ENCODE peak calls at places on chromosomes 6 and 20, in ten cellular contexts. One of them, this sample, is unnamed.

GRCh38 chr20:24165336-24166126 is 177.0 kb upstream of the GGTLC1 start:
- DNase-seq in A549: no peak
- DNase-seq in psoas muscle: no peak
- DNase-seq in glutamatergic neuron: no peak
- DNase-seq in GM20000: no peak
- DNase-seq in nephron progenitor cell: no peak
- DNase-seq in neural progenitor cell: no peak
- DNase-seq in IMR-90: no peak
- DNase-seq in BJ: no peak
- DNase-seq in astrocyte of the cerebellum: no peak
- DNase-seq in this sample: no peak

GRCh38 chr6:156771047-156771446 is 6.1 kb upstream of the ARID1B start:
- DNase-seq in neural progenitor cell: no peak
- DNase-seq in glutamatergic neuron: no peak
- DNase-seq in GM20000: no peak
- DNase-seq in astrocyte of the cerebellum: no peak
- DNase-seq in psoas muscle: no peak
- DNase-seq in IMR-90: peak; percentile 47
- DNase-seq in nephron progenitor cell: no peak
- DNase-seq in BJ: no peak
- DNase-seq in A549: no peak
- DNase-seq in this sample: no peak

GRCh38 chr20:2986466-2986865 is 57.0 kb upstream of the GNRH2 start:
- DNase-seq in psoas muscle: peak; percentile 17
- DNase-seq in nephron progenitor cell: no peak
- DNase-seq in GM20000: no peak
- DNase-seq in glutamatergic neuron: no peak
- DNase-seq in neural progenitor cell: no peak
- DNase-seq in BJ: no peak
- DNase-seq in astrocyte of the cerebellum: no peak
- DNase-seq in IMR-90: peak; percentile 33
- DNase-seq in A549: no peak
- DNase-seq in this sample: no peak

GRCh38 chr6:170165085-170165484 is 125.8 kb downstream of the DLL1 start:
- DNase-seq in BJ: no peak
- DNase-seq in psoas muscle: peak; percentile 41
- DNase-seq in GM20000: no peak
- DNase-seq in astrocyte of the cerebellum: no peak
- DNase-seq in neural progenitor cell: no peak
- DNase-seq in A549: no peak
- DNase-seq in glutamatergic neuron: peak; percentile 23
- DNase-seq in nephron progenitor cell: no peak
- DNase-seq in IMR-90: no peak
- DNase-seq in this sample: no peak

GRCh38 chr6:80872194-80872950 is 765.9 kb downstream of the BCKDHB start:
- DNase-seq in nephron progenitor cell: no peak
- DNase-seq in psoas muscle: no peak
- DNase-seq in neural progenitor cell: no peak
- DNase-seq in A549: no peak
- DNase-seq in astrocyte of the cerebellum: peak; percentile 72
- DNase-seq in BJ: no peak
- DNase-seq in IMR-90: no peak
- DNase-seq in GM20000: no peak
- DNase-seq in glutamatergic neuron: no peak
- DNase-seq in this sample: no peak

GRCh38 chr6:108957221-108957620 is 109.0 kb downstream of the ARMC2 start:
- DNase-seq in GM20000: no peak
- DNase-seq in BJ: no peak
- DNase-seq in A549: no peak
- DNase-seq in nephron progenitor cell: no peak
- DNase-seq in glutamatergic neuron: no peak
- DNase-seq in IMR-90: no peak
- DNase-seq in astrocyte of the cerebellum: no peak
- DNase-seq in psoas muscle: no peak
- DNase-seq in neural progenitor cell: peak; percentile 21
- DNase-seq in this sample: no peak

GRCh38 chr6:6890400-6890858 is 217.3 kb upstream of the RREB1 start:
- DNase-seq in psoas muscle: peak; percentile 54
- DNase-seq in neural progenitor cell: peak; percentile 57
- DNase-seq in BJ: no peak
- DNase-seq in GM20000: no peak
- DNase-seq in astrocyte of the cerebellum: no peak
- DNase-seq in glutamatergic neuron: peak; percentile 42
- DNase-seq in IMR-90: no peak
- DNase-seq in A549: no peak
- DNase-seq in nephron progenitor cell: peak; percentile 24
- DNase-seq in this sample: peak; percentile 15

GRCh38 chr6:149233056-149233715 is 84.3 kb upstream of the TAB2 start:
- DNase-seq in A549: peak; percentile 83
- DNase-seq in neural progenitor cell: no peak
- DNase-seq in nephron progenitor cell: no peak
- DNase-seq in psoas muscle: no peak
- DNase-seq in astrocyte of the cerebellum: peak; percentile 92
- DNase-seq in GM20000: no peak
- DNase-seq in glutamatergic neuron: no peak
- DNase-seq in IMR-90: peak; percentile 93
- DNase-seq in BJ: peak; percentile 72
- DNase-seq in this sample: no peak

GRCh38 chr6:7974932-7975763 is 64.6 kb upstream of the TXNDC5 start:
- DNase-seq in glutamatergic neuron: no peak
- DNase-seq in neural progenitor cell: no peak
- DNase-seq in astrocyte of the cerebellum: peak; percentile 80
- DNase-seq in psoas muscle: peak; percentile 75
- DNase-seq in nephron progenitor cell: no peak
- DNase-seq in BJ: peak; percentile 72
- DNase-seq in A549: peak; percentile 65
- DNase-seq in IMR-90: peak; percentile 92
- DNase-seq in GM20000: no peak
- DNase-seq in this sample: no peak

GRCh38 chr6:145372671-145373123 is 362.6 kb downstream of the EPM2A start:
- DNase-seq in psoas muscle: no peak
- DNase-seq in glutamatergic neuron: no peak
- DNase-seq in BJ: no peak
- DNase-seq in astrocyte of the cerebellum: peak; percentile 5
- DNase-seq in A549: no peak
- DNase-seq in GM20000: peak; percentile 46
- DNase-seq in nephron progenitor cell: no peak
- DNase-seq in IMR-90: peak; percentile 65
- DNase-seq in neural progenitor cell: no peak
- DNase-seq in this sample: no peak

DNA sequence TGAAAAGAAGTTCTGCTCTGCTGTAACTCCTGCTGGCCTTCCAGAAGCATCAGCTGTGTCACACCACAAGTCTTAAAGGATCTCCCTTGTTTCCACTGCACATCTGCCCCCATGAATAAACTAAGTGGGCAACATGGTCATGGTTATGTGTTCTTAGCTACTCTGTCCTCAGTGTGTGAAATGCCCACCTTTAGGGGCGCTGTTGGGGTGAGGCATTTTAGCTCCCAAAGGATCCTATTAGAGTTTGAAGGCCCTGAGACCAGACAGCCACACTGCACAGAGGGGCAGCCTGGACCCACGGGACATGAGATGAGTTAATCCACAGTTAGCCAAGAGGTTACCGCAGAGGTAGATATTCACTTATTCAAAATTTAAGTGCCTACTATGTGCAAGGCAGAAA is 294.3 kb upstream of the QKI start:
- DNase-seq in astrocyte of the cerebellum: no peak
- DNase-seq in nephron progenitor cell: no peak
- DNase-seq in psoas muscle: no peak
- DNase-seq in IMR-90: no peak
- DNase-seq in A549: no peak
- DNase-seq in glutamatergic neuron: no peak
- DNase-seq in neural progenitor cell: no peak
- DNase-seq in BJ: no peak
- DNase-seq in GM20000: no peak
- DNase-seq in this sample: no peak
- TF ChIP-seq CTCF in astrocyte of the cerebellum: no peak
- TF ChIP-seq CTCF in nephron progenitor cell: no peak
- TF ChIP-seq CTCF in psoas muscle: no peak
- TF ChIP-seq CTCF in IMR-90: no peak
- TF ChIP-seq CTCF in A549: no peak
- TF ChIP-seq CTCF in glutamatergic neuron: no peak
- TF ChIP-seq CTCF in neural progenitor cell: peak; percentile 25
- TF ChIP-seq CTCF in BJ: no peak
- TF ChIP-seq CTCF in GM20000: no peak
- TF ChIP-seq CTCF in this sample: no peak

DNA sequence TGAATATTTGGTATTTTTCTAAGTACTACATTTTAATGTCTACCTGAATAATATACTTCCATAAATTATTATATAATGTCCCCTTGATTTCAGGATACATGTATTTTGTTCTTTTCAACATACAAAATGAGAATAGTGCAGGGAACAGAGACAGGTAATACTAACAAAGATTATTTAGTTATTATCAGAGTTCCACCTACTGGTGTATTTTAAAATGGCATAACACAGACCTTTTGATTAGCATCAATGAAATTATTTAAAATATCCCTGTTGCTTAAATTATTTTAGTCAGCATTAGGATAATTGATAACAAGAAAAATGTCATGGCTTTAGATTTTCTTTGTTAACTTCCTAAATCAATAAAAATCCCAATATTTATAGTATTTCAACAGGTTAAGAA is 184.0 kb downstream of the PRDM13 start:
- DNase-seq in nephron progenitor cell: no peak
- DNase-seq in BJ: no peak
- DNase-seq in IMR-90: no peak
- DNase-seq in GM20000: no peak
- DNase-seq in A549: no peak
- DNase-seq in glutamatergic neuron: no peak
- DNase-seq in astrocyte of the cerebellum: no peak
- DNase-seq in neural progenitor cell: no peak
- DNase-seq in psoas muscle: no peak
- DNase-seq in this sample: no peak
- TF ChIP-seq CTCF in nephron progenitor cell: no peak
- TF ChIP-seq CTCF in BJ: no peak
- TF ChIP-seq CTCF in IMR-90: peak; percentile 20
- TF ChIP-seq CTCF in GM20000: no peak
- TF ChIP-seq CTCF in A549: peak; percentile 8
- TF ChIP-seq CTCF in glutamatergic neuron: peak; percentile 48
- TF ChIP-seq CTCF in astrocyte of the cerebellum: no peak
- TF ChIP-seq CTCF in neural progenitor cell: peak; percentile 28
- TF ChIP-seq CTCF in psoas muscle: peak; percentile 16
- TF ChIP-seq CTCF in this sample: peak; percentile 66

GRCh38 chr6:25173951-25174474 is 105.2 kb upstream of the CARMIL1 start:
- DNase-seq in A549: peak; percentile 23
- DNase-seq in BJ: peak; percentile 93
- DNase-seq in psoas muscle: no peak
- DNase-seq in GM20000: no peak
- DNase-seq in neural progenitor cell: no peak
- DNase-seq in glutamatergic neuron: no peak
- DNase-seq in nephron progenitor cell: no peak
- DNase-seq in IMR-90: peak; percentile 99
- DNase-seq in astrocyte of the cerebellum: peak; percentile 81
- DNase-seq in this sample: no peak

GRCh38 chr6:25176466-25176865 is 102.7 kb upstream of the CARMIL1 start:
- DNase-seq in nephron progenitor cell: no peak
- DNase-seq in psoas muscle: no peak
- DNase-seq in IMR-90: no peak
- DNase-seq in glutamatergic neuron: no peak
- DNase-seq in A549: no peak
- DNase-seq in GM20000: no peak
- DNase-seq in BJ: no peak
- DNase-seq in neural progenitor cell: no peak
- DNase-seq in astrocyte of the cerebellum: no peak
- DNase-seq in this sample: no peak

GRCh38 chr6:25175656-25176055 is 103.5 kb upstream of the CARMIL1 start:
- DNase-seq in glutamatergic neuron: no peak
- DNase-seq in nephron progenitor cell: no peak
- DNase-seq in A549: no peak
- DNase-seq in IMR-90: no peak
- DNase-seq in BJ: no peak
- DNase-seq in GM20000: no peak
- DNase-seq in neural progenitor cell: no peak
- DNase-seq in astrocyte of the cerebellum: no peak
- DNase-seq in psoas muscle: no peak
- DNase-seq in this sample: no peak

GRCh38 chr6:25174678-25175077 is 104.5 kb upstream of the CARMIL1 start:
- DNase-seq in nephron progenitor cell: no peak
- DNase-seq in GM20000: no peak
- DNase-seq in neural progenitor cell: no peak
- DNase-seq in astrocyte of the cerebellum: no peak
- DNase-seq in A549: no peak
- DNase-seq in psoas muscle: no peak
- DNase-seq in IMR-90: no peak
- DNase-seq in glutamatergic neuron: no peak
- DNase-seq in BJ: no peak
- DNase-seq in this sample: no peak

GRCh38 chr6:25175216-25175615 is 104.0 kb upstream of the CARMIL1 start:
- DNase-seq in GM20000: no peak
- DNase-seq in nephron progenitor cell: no peak
- DNase-seq in IMR-90: peak; percentile 11
- DNase-seq in BJ: peak; percentile 66
- DNase-seq in A549: no peak
- DNase-seq in astrocyte of the cerebellum: no peak
- DNase-seq in glutamatergic neuron: no peak
- DNase-seq in neural progenitor cell: no peak
- DNase-seq in psoas muscle: no peak
- DNase-seq in this sample: no peak
- TF ChIP-seq CTCF in GM20000: no peak
- TF ChIP-seq CTCF in nephron progenitor cell: no peak
- TF ChIP-seq CTCF in IMR-90: no peak
- TF ChIP-seq CTCF in BJ: no peak
- TF ChIP-seq CTCF in A549: no peak
- TF ChIP-seq CTCF in astrocyte of the cerebellum: no peak
- TF ChIP-seq CTCF in glutamatergic neuron: no peak
- TF ChIP-seq CTCF in neural progenitor cell: no peak
- TF ChIP-seq CTCF in psoas muscle: no peak
- TF ChIP-seq CTCF in this sample: no peak

GRCh38 chr6:41074692-41075436 is 2.1 kb downstream of the NFYA start:
- DNase-seq in psoas muscle: no peak
- DNase-seq in astrocyte of the cerebellum: no peak
- DNase-seq in neural progenitor cell: no peak
- DNase-seq in BJ: no peak
- DNase-seq in GM20000: no peak
- DNase-seq in A549: no peak
- DNase-seq in IMR-90: peak; percentile 20
- DNase-seq in nephron progenitor cell: no peak
- DNase-seq in glutamatergic neuron: no peak
- DNase-seq in this sample: no peak

GRCh38 chr6:41072836-41073202 is at the start of gene NFYA:
- DNase-seq in BJ: no peak
- DNase-seq in astrocyte of the cerebellum: no peak
- DNase-seq in psoas muscle: peak; percentile 100
- DNase-seq in glutamatergic neuron: peak; percentile 99
- DNase-seq in A549: no peak
- DNase-seq in GM20000: peak; percentile 97
- DNase-seq in neural progenitor cell: peak; percentile 100
- DNase-seq in nephron progenitor cell: peak; percentile 100
- DNase-seq in IMR-90: peak; percentile 99
- DNase-seq in this sample: peak; percentile 100

GRCh38 chr6:41071923-41072835 is at the start of gene OARD1:
- DNase-seq in astrocyte of the cerebellum: peak; percentile 99
- DNase-seq in nephron progenitor cell: peak; percentile 99
- DNase-seq in glutamatergic neuron: peak; percentile 99
- DNase-seq in IMR-90: no peak
- DNase-seq in neural progenitor cell: peak; percentile 99
- DNase-seq in A549: peak; percentile 90
- DNase-seq in psoas muscle: peak; percentile 100
- DNase-seq in GM20000: peak; percentile 63
- DNase-seq in BJ: peak; percentile 98
- DNase-seq in this sample: peak; percentile 99

GRCh38 chr6:41073968-41074691 is 1.4 kb downstream of the NFYA start:
- DNase-seq in psoas muscle: no peak
- DNase-seq in nephron progenitor cell: no peak
- DNase-seq in BJ: no peak
- DNase-seq in astrocyte of the cerebellum: no peak
- DNase-seq in GM20000: no peak
- DNase-seq in glutamatergic neuron: no peak
- DNase-seq in IMR-90: peak; percentile 41
- DNase-seq in A549: no peak
- DNase-seq in neural progenitor cell: peak; percentile 22
- DNase-seq in this sample: no peak

GRCh38 chr6:41073203-41073967 is 611 bp downstream of the NFYA start:
- DNase-seq in A549: peak; percentile 58
- DNase-seq in psoas muscle: peak; percentile 86
- DNase-seq in BJ: no peak
- DNase-seq in nephron progenitor cell: peak; percentile 88
- DNase-seq in IMR-90: peak; percentile 69
- DNase-seq in glutamatergic neuron: peak; percentile 89
- DNase-seq in GM20000: peak; percentile 79
- DNase-seq in astrocyte of the cerebellum: peak; percentile 50
- DNase-seq in neural progenitor cell: peak; percentile 92
- DNase-seq in this sample: peak; percentile 87
- TF ChIP-seq CTCF in A549: no peak
- TF ChIP-seq CTCF in psoas muscle: peak; percentile 43
- TF ChIP-seq CTCF in BJ: peak; percentile 25
- TF ChIP-seq CTCF in nephron progenitor cell: peak; percentile 34
- TF ChIP-seq CTCF in IMR-90: peak; percentile 60
- TF ChIP-seq CTCF in glutamatergic neuron: peak; percentile 72
- TF ChIP-seq CTCF in GM20000: no peak
- TF ChIP-seq CTCF in astrocyte of the cerebellum: peak; percentile 36
- TF ChIP-seq CTCF in neural progenitor cell: peak; percentile 57
- TF ChIP-seq CTCF in this sample: peak; percentile 79

This sample was measured in endothelial cell.